ENCODE peak calls at places on chromosomes 13 and 19, in four cellular contexts. One of them, this sample, is unnamed.
A peak's percentile ranks its signal among the peaks of the same experiment; 100 is the strongest.

GRCh38 chr19:330503-330902 is 14.1 kb downstream of the MIER2 start:
- DNase-seq in breast epithelium: no peak
- DNase-seq in OCI-LY7: no peak
- DNase-seq in heart right ventricle: no peak
- DNase-seq in this sample: no peak

GRCh38 chr13:68810660-68811059 is 1297.0 kb upstream of the ATXN8OS start:
- DNase-seq in breast epithelium: no peak
- DNase-seq in OCI-LY7: no peak
- DNase-seq in heart right ventricle: no peak
- DNase-seq in this sample: no peak

GRCh38 chr13:49044849-49045248 is 69.1 kb downstream of the FNDC3A start:
- DNase-seq in breast epithelium: no peak
- DNase-seq in OCI-LY7: no peak
- DNase-seq in heart right ventricle: no peak
- DNase-seq in this sample: no peak

GRCh38 chr13:49996951-49997895 is at the start of gene TRIM13:
- DNase-seq in breast epithelium: peak; percentile 82
- DNase-seq in OCI-LY7: peak; percentile 92
- DNase-seq in heart right ventricle: peak; percentile 91
- DNase-seq in this sample: peak; percentile 74

GRCh38 chr19:584240-585001 is 5.3 kb upstream of the HCN2 start:
- DNase-seq in breast epithelium: no peak
- DNase-seq in OCI-LY7: peak; percentile 65
- DNase-seq in heart right ventricle: peak; percentile 71
- DNase-seq in this sample: no peak

GRCh38 chr13:36601186-36601585 is 72.6 kb upstream of the SERTM1 start:
- DNase-seq in breast epithelium: no peak
- DNase-seq in OCI-LY7: no peak
- DNase-seq in heart right ventricle: no peak
- DNase-seq in this sample: no peak

GRCh38 chr13:33119886-33120543 is 103.8 kb downstream of the KL start:
- DNase-seq in breast epithelium: peak; percentile 39
- DNase-seq in OCI-LY7: no peak
- DNase-seq in heart right ventricle: no peak
- DNase-seq in this sample: no peak

GRCh38 chr19:49954933-49955332 is 6.0 kb downstream of the SIGLEC11 start:
- DNase-seq in breast epithelium: no peak
- DNase-seq in OCI-LY7: no peak
- DNase-seq in heart right ventricle: no peak
- DNase-seq in this sample: no peak

GRCh38 chr13:74084375-74084902 is 49.8 kb downstream of the KLF12 start:
- DNase-seq in breast epithelium: no peak
- DNase-seq in OCI-LY7: no peak
- DNase-seq in heart right ventricle: no peak
- DNase-seq in this sample: no peak
- H3K4me3 ChIP-seq in breast epithelium: no peak overlapping the region
- H3K4me3 ChIP-seq in OCI-LY7: no peak overlapping the region
- H3K4me3 ChIP-seq in heart right ventricle: no peak overlapping the region
- H3K4me3 ChIP-seq in this sample: no peak overlapping the region

GRCh38 chr13:54989418-54989817 is 1960.8 kb downstream of the OLFM4 start:
- DNase-seq in breast epithelium: no peak
- DNase-seq in OCI-LY7: no peak
- DNase-seq in heart right ventricle: no peak
- DNase-seq in this sample: no peak
- TF ChIP-seq CTCF in breast epithelium: no peak
- TF ChIP-seq CTCF in OCI-LY7: no peak
- TF ChIP-seq CTCF in heart right ventricle: no peak
- TF ChIP-seq CTCF in this sample: no peak

GRCh38 chr13:80263745-80264513 is 77.0 kb downstream of the SPRY2 start:
- DNase-seq in breast epithelium: no peak
- DNase-seq in OCI-LY7: no peak
- DNase-seq in heart right ventricle: no peak
- DNase-seq in this sample: no peak
- H3K27ac ChIP-seq in breast epithelium: no peak overlapping the region
- H3K27ac ChIP-seq in OCI-LY7: no peak overlapping the region
- H3K27ac ChIP-seq in heart right ventricle: no peak overlapping the region
- H3K27ac ChIP-seq in this sample: no peak overlapping the region

DNA sequence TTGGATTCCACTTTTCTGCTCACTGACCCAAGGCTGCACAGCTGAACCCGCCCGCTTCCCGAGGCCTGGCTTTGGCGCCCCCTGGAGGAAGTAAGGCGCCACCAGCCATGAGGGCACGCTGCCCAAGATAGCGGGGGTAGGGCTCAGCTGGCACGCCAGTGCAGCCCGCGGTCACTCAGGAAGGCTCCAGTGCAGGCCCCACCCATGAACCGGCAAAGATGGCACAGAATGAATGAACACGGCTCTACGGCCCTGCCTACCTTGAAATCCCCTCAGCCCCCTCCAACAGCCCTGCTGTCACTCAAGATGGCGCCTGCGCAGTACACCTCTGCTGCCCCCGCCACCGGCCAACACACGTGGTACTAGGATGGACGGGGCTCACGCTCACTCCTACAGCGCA is 3.0 kb downstream of the PEG3 start:
- DNase-seq in breast epithelium: peak; percentile 70
- DNase-seq in OCI-LY7: no peak
- DNase-seq in heart right ventricle: peak; percentile 76
- DNase-seq in this sample: peak; percentile 33
- H3K4me3 ChIP-seq in breast epithelium: peak overlapping the region; percentile 40
- H3K4me3 ChIP-seq in OCI-LY7: no peak overlapping the region
- H3K4me3 ChIP-seq in heart right ventricle: peak overlapping the region; percentile 55
- H3K4me3 ChIP-seq in this sample: peak overlapping the region; percentile 66

DNA sequence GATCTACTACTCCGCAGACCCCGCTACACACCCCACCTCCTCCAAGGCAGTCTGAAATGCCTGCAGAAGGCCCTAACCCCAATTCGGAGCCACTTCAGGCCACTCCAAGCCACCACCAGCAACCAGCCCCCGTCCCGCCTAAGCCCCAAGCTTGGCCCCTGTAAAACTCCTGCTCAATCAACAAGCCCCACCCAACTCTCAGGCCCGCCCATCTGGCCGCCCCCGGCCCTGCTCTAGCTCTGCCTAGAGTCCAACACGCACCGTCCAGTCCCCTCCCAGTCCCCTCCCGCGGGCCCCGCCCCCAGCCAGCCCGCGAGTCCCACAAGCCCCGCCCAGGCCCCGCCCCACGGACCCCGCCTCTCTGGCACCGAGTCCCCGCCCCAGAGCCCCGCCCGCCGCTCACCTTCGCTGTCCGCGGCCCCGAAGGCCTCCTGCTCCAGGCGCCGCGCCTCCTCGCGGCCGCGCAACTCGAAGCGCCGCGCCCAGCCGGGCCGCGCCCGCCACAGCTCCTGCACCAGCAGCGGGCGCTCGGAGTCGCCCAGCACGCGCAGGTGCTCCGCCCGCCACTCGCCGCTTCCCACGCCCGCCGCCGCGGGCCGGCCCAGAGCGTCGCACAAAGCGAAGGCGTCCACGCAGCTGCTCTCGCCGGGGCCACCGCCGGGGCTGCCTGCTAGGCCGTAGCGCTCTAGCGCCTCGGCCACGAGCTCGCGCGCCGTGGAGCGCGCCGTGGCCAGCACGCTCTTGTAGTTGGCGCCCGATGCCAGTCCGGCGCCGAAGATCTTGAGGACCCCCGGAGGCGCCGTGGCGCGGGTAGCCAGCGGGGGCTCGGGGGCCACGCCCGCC is 1.6 kb downstream of the RASIP1 start:
- DNase-seq in breast epithelium: peak; percentile 90
- DNase-seq in OCI-LY7: peak; percentile 87
- DNase-seq in heart right ventricle: peak; percentile 97
- DNase-seq in this sample: peak; percentile 91
- TF ChIP-seq CTCF in breast epithelium: no peak
- TF ChIP-seq CTCF in OCI-LY7: peak; percentile 53
- TF ChIP-seq CTCF in heart right ventricle: peak; percentile 25
- TF ChIP-seq CTCF in this sample: no peak

This sample was measured in ascending aorta.